ENCODE peak calls at places on chromosome 5, in eight cellular contexts. J, W, O, H, S, D, K and X are unnamed samples.

GRCh38 chr5:74212336-74212735 is 428.2 kb downstream of the ENC1 start:
- DNase-seq in J (peak; percentile 20), W (no peak), O (peak; percentile 16), H (peak; percentile 52), S (no peak), D (peak; percentile 55), K (peak; percentile 53), X (peak; percentile 68)

GRCh38 chr5:1316588-1316902 is 21.7 kb upstream of the TERT start:
- DNase-seq in J (no peak), W (no peak), O (no peak), H (no peak), S (no peak), D (no peak), K (no peak), X (no peak)

GRCh38 chr5:175579742-175580432 is 78.0 kb upstream of the HRH2 start:
- DNase-seq in J (no peak), W (no peak), O (peak; percentile 22), H (no peak), S (no peak), D (no peak), K (no peak), X (no peak)

GRCh38 chr5:109407913-109408312 is 1.9 kb downstream of the PJA2 start:
- DNase-seq in J (no peak), W (no peak), O (no peak), H (peak; percentile 17), S (no peak), D (no peak), K (no peak), X (no peak)

GRCh38 chr5:33299621-33300208 is 141.1 kb upstream of the TARS1 start:
- DNase-seq in J (peak; percentile 45), W (no peak), O (peak; percentile 87), H (peak; percentile 91), S (peak; percentile 51), D (no peak), K (peak; percentile 86), X (peak; percentile 84)

GRCh38 chr5:72677447-72677846 is 139.0 kb upstream of the TNPO1 start:
- DNase-seq in J (no peak), W (no peak), O (no peak), H (no peak), S (no peak), D (no peak), K (no peak), X (no peak)

GRCh38 chr5:96807099-96807654 is 568 bp downstream of the ERAP1 start:
- DNase-seq in J (peak; percentile 81), W (no peak), O (peak; percentile 57), H (peak; percentile 58), S (peak; percentile 89), D (peak; percentile 66), K (peak; percentile 62), X (peak; percentile 55)

GRCh38 chr5:7941692-7942091 is 72.7 kb downstream of the MTRR start:
- DNase-seq in J (no peak), W (no peak), O (no peak), H (no peak), S (no peak), D (no peak), K (no peak), X (no peak)

GRCh38 chr5:6712136-6712581 is 1.1 kb upstream of the TENT4A start:
- DNase-seq in J (peak; percentile 69), W (no peak), O (peak; percentile 66), H (peak; percentile 77), S (peak; percentile 75), D (peak; percentile 56), K (peak; percentile 58), X (peak; percentile 70)

GRCh38 chr5:55222061-55222818 is 4.9 kb downstream of the MCIDAS start:
- DNase-seq in J (no peak), W (no peak), O (no peak), H (no peak), S (no peak), D (no peak), K (no peak), X (no peak)

GRCh38 chr5:180133971-180134508 is 62.5 kb upstream of the RNF130 start:
- DNase-seq in J (no peak), W (no peak), O (no peak), H (no peak), S (no peak), D (peak; percentile 29), K (no peak), X (no peak)

GRCh38 chr5:156411131-156411727 is 84.3 kb downstream of the SGCD start:
- DNase-seq in J (no peak), W (peak; percentile 19), O (peak; percentile 47), H (no peak), S (peak; percentile 29), D (no peak), K (peak; percentile 47), X (peak; percentile 39)

GRCh38 chr5:1488882-1489680 is 34.7 kb downstream of the LPCAT1 start:
- DNase-seq in J (no peak), W (peak; percentile 15), O (peak; percentile 92), H (peak; percentile 92), S (no peak), D (no peak), K (peak; percentile 60), X (peak; percentile 87)

GRCh38 chr5:157540707-157541451 is 34.7 kb downstream of the ADAM19 start:
- DNase-seq in J (no peak), W (no peak), O (peak; percentile 71), H (peak; percentile 81), S (no peak), D (no peak), K (peak; percentile 87), X (peak; percentile 80)
- H3K4me3 ChIP-seq in J (no peak overlapping the region), W (no peak overlapping the region), O (no peak overlapping the region), H (no peak overlapping the region), S (no peak overlapping the region), D (no peak overlapping the region), K (peak overlapping the region; percentile 31), X (peak overlapping the region; percentile 14)

DNA sequence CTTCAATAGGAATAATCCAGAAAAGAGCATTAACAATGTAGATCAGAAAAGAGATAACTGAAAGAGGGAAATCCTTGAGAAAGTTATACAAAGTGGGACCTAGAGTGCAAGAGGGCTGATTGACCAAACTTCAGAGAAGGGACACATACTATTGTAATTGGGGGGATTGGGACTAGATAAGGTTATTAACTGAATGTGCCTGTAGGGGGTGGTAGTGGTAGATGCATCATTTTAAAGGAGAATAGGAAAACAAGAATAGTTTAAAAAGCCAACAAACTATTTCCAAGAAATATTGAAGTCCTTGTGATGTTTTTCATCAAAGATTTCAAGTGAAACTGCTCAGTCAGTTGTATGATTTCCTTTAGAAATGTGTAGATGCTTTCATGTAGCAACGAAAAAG is 468.5 kb downstream of the TAF11L14 start:
- DNase-seq in J (no peak), W (no peak), O (no peak), H (no peak), S (no peak), D (no peak), K (no peak), X (no peak)
- TF ChIP-seq CTCF in J (no peak), W (no peak), O (no peak), H (no peak), S (no peak), D (no peak), K (no peak), X (no peak)

GRCh38 chr5:57499262-57500050 is 16.8 kb upstream of the ACTBL2 start:
- DNase-seq in J (peak; percentile 59), W (peak; percentile 42), O (peak; percentile 92), H (peak; percentile 86), S (peak; percentile 74), D (no peak), K (peak; percentile 90), X (peak; percentile 87)
- H3K4me3 ChIP-seq in J (no peak overlapping the region), W (no peak overlapping the region), O (no peak overlapping the region), H (no peak overlapping the region), S (no peak overlapping the region), D (no peak overlapping the region), K (no peak overlapping the region), X (no peak overlapping the region)

GRCh38 chr5:133404724-133405123 is 207.6 kb downstream of the FSTL4 start:
- DNase-seq in J (no peak), W (no peak), O (no peak), H (peak; percentile 3), S (no peak), D (no peak), K (no peak), X (no peak)
- TF ChIP-seq CTCF in J (no peak), W (no peak), O (no peak), H (no peak), S (no peak), D (no peak), K (no peak), X (peak; percentile 5)